ENCODE peak calls at places on chromosome 21, in seven cellular contexts. K is spleen, L is right lobe of liver, W is uterus, X is Peyer's patch, T is upper lobe of left lung, V is prostate gland. O is an unnamed sample.
A peak's percentile ranks its signal among the peaks of the same experiment; 100 is the strongest.

GRCh38 chr21:16193758-16194606 is 464.2 kb downstream of the USP25 start:
- DNase-seq in K (no peak), L (peak; percentile 68), W (peak; percentile 77), X (no peak), T (peak; percentile 71), V (peak; percentile 59), O (peak; percentile 75)

GRCh38 chr21:18000961-18001522 is 181.9 kb upstream of the C21orf91 start:
- DNase-seq in K (no peak), L (no peak), W (no peak), X (no peak), T (no peak), V (no peak), O (no peak)

GRCh38 chr21:28779914-28780313 is 212.8 kb downstream of the LTN1 start:
- DNase-seq in K (no peak), L (no peak), W (no peak), X (no peak), T (no peak), V (no peak), O (no peak)

GRCh38 chr21:29697555-29698193 is 242.1 kb downstream of the GRIK1 start:
- DNase-seq in K (no peak), L (no peak), W (no peak), X (no peak), T (no peak), V (no peak), O (no peak)

GRCh38 chr21:26800455-26801454 is 44.5 kb downstream of the ADAMTS1 start:
- DNase-seq in K (no peak), L (no peak), W (peak; percentile 65), X (no peak), T (no peak), V (no peak), O (peak; percentile 11)

GRCh38 chr21:33811147-33812024 is 104.2 kb downstream of the ATP5PO start:
- DNase-seq in K (no peak), L (no peak), W (no peak), X (no peak), T (no peak), V (no peak), O (no peak)

GRCh38 chr21:45109831-45110492 is 35.6 kb downstream of the ADARB1 start:
- DNase-seq in K (no peak), L (no peak), W (no peak), X (no peak), T (no peak), V (no peak), O (no peak)

GRCh38 chr21:21196848-21197247 is 198.6 kb downstream of the NCAM2 start:
- DNase-seq in K (no peak), L (no peak), W (no peak), X (no peak), T (no peak), V (no peak), O (no peak)

GRCh38 chr21:45554477-45555175 is 12.4 kb upstream of the SLC19A1 start:
- DNase-seq in K (peak; percentile 98), L (peak; percentile 90), W (peak; percentile 76), X (peak; percentile 90), T (peak; percentile 88), V (peak; percentile 73), O (no peak)

GRCh38 chr21:28769683-28770082 is 223.0 kb downstream of the LTN1 start:
- DNase-seq in K (no peak), L (no peak), W (no peak), X (no peak), T (no peak), V (no peak), O (no peak)

GRCh38 chr21:32499249-32500055 is 85.9 kb downstream of the TCP10L start:
- DNase-seq in K (no peak), L (no peak), W (no peak), X (no peak), T (no peak), V (no peak), O (no peak)

GRCh38 chr21:33332143-33332542 is 7.4 kb downstream of the IFNAR1 start:
- DNase-seq in K (no peak), L (no peak), W (no peak), X (no peak), T (no peak), V (no peak), O (no peak)

GRCh38 chr21:24179110-24179509 is 1428.2 kb downstream of the MRPL39 start:
- DNase-seq in K (no peak), L (no peak), W (no peak), X (no peak), T (no peak), V (no peak), O (no peak)

GRCh38 chr21:28148400-28149064 is 844.1 kb downstream of the LTN1 start:
- DNase-seq in K (no peak), L (no peak), W (no peak), X (no peak), T (no peak), V (no peak), O (peak; percentile 23)

GRCh38 chr21:16633851-16634521 is 878.9 kb upstream of the CXADR start:
- DNase-seq in K (no peak), L (no peak), W (peak; percentile 53), X (no peak), T (no peak), V (no peak), O (no peak)

GRCh38 chr21:27572681-27573080 is 605.8 kb upstream of the ADAMTS5 start:
- DNase-seq in K (no peak), L (no peak), W (no peak), X (no peak), T (no peak), V (no peak), O (no peak)

GRCh38 chr21:45574691-45575090 is 32.5 kb upstream of the SLC19A1 start:
- DNase-seq in K (peak; percentile 66), L (no peak), W (no peak), X (peak; percentile 37), T (no peak), V (no peak), O (no peak)

GRCh38 chr21:28427356-28428022 is 565.2 kb downstream of the LTN1 start:
- DNase-seq in K (no peak), L (no peak), W (no peak), X (no peak), T (no peak), V (no peak), O (no peak)

GRCh38 chr21:44926364-44927101 is 5.8 kb upstream of the ITGB2 start:
- DNase-seq in K (peak; percentile 89), L (no peak), W (no peak), X (no peak), T (peak; percentile 54), V (no peak), O (no peak)

GRCh38 chr21:45595574-45596295 is 47.8 kb upstream of the PCBP3 start:
- DNase-seq in K (peak; percentile 72), L (no peak), W (no peak), X (peak; percentile 22), T (no peak), V (no peak), O (no peak)

GRCh38 chr21:39687069-39687468 is 57.9 kb upstream of the IGSF5 start:
- DNase-seq in K (no peak), L (no peak), W (no peak), X (no peak), T (no peak), V (no peak), O (no peak)

GRCh38 chr21:30718239-30718909 is at the start of gene KRTAP21-3:
- DNase-seq in K (no peak), L (no peak), W (no peak), X (no peak), T (no peak), V (no peak), O (no peak)

GRCh38 chr21:28207776-28208175 is 784.9 kb downstream of the LTN1 start:
- DNase-seq in K (no peak), L (no peak), W (no peak), X (no peak), T (no peak), V (no peak), O (no peak)

GRCh38 chr21:17491716-17492414 is 21.0 kb upstream of the CXADR start:
- DNase-seq in K (no peak), L (no peak), W (peak; percentile 67), X (no peak), T (peak; percentile 48), V (peak; percentile 23), O (no peak)

GRCh38 chr21:32572574-32573420 is 12.5 kb downstream of the TCP10L start:
- DNase-seq in K (no peak), L (no peak), W (no peak), X (no peak), T (no peak), V (peak; percentile 36), O (no peak)

DNA sequence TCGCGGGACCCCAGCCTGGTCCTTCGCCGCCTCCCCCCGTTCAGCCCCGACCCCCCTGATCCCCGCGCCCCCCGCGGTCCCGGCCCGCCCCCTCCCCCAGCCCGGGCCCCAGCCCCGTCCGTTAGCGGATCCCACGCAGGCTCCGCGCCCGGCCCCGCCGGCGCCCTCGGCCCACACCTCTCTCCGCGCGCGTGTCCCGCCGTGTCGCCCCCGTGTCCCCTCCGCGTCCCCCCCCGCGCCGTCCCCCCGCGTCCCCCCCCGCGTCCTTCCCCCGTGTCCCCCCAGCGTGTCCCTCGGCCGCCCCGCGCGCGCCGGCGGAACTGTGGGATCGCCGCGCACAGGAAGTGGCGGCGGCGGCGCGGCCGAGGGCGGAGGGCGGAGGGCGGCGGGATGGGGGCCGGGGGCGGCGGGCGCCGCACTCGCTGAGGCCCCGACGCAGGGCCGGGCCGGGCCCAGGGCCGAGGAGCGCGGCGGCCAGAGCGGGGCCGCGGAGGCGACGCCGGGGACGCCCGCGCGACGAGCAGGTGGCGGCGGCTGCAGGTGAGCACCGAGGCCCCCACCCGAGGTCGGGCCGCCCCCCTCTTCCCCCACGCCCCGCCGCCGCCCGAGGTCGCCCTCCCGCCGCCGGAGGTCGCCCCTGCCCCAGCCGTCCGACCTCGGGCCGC is at the start of gene AGPAT3:
- DNase-seq in K (peak; percentile 83), L (peak; percentile 46), W (no peak), X (no peak), T (no peak), V (no peak), O (no peak)
- TF ChIP-seq POLR2A in K (no peak), L (no peak), W (no peak), X (no peak), T (no peak), V (no peak), O (no peak)

DNA sequence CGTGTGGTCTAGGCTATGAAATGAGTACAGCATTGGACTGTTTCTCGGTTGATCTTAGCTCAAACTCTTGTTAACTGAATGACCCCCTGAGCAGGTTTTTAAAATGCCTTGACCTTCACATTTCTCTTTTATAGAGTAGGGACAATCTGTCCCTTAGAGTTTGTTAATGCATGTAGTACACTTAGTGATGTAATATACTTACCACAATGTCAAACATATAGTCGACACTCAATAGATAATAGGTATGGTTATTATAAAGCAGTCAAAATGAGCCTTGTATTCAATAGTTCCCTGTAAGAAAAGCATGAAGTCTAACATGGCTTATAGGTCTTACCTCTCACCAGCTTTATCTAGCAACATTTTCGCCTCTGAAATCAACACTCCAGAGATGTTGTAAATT is 161.0 kb upstream of the RUNX1 start:
- DNase-seq in K (no peak), L (no peak), W (no peak), X (no peak), T (no peak), V (no peak), O (no peak)
- TF ChIP-seq POLR2A in K (no peak), L (no peak), W (no peak), X (no peak), T (no peak), V (no peak), O (no peak)

GRCh38 chr21:46636181-46636512 is 673 bp downstream of the PRMT2 start:
- DNase-seq in K (no peak), L (no peak), W (no peak), X (no peak), T (no peak), V (no peak), O (no peak)
- TF ChIP-seq POLR2A in K (no peak), L (no peak), W (no peak), X (no peak), T (no peak), V (no peak), O (no peak)

GRCh38 chr21:38120984-38121855 is 135.6 kb upstream of the KCNJ15 start:
- DNase-seq in K (no peak), L (no peak), W (no peak), X (no peak), T (no peak), V (no peak), O (no peak)
- TF ChIP-seq POLR2A in K (no peak), L (no peak), W (no peak), X (no peak), T (no peak), V (no peak), O (no peak)

O was measured in gastrocnemius medialis.